ENCODE peak calls at places on chromosomes 1 and 21, in seven cellular contexts. Q is OCI-LY7, C is endodermal cell, T is BE2C, A is AG04450, I is NB4, G is HFF-Myc. O is an unnamed sample.

GRCh38 chr1:49293016-49293415 is 516.3 kb upstream of the BEND5 start:
- DNase-seq in G (no peak), T (no peak), A (no peak), I (no peak), C (no peak), Q (no peak), O (no peak)

GRCh38 chr1:199855580-199855979 is 171.9 kb upstream of the NR5A2 start:
- DNase-seq in I (peak), C (no peak), T (no peak), Q (no peak), A (peak), G (no peak), O (peak)

GRCh38 chr1:51973587-51974474 is 16.7 kb downstream of the RAB3B start:
- DNase-seq in A (no peak), T (no peak), I (no peak), C (no peak), Q (no peak), G (no peak), O (no peak)

GRCh38 chr1:235054466-235054865 is 74.2 kb downstream of the TOMM20 start:
- DNase-seq in A (no peak), I (no peak), C (no peak), T (no peak), Q (no peak), G (no peak), O (no peak)

GRCh38 chr1:211738709-211739301 is 63.4 kb upstream of the NEK2 start:
- DNase-seq in A (no peak), I (peak), Q (peak), T (no peak), C (peak), G (no peak), O (no peak)

GRCh38 chr1:205575294-205575885 is 56.4 kb downstream of the ELK4 start:
- DNase-seq in A (no peak), T (no peak), Q (no peak), C (no peak), G (no peak), I (no peak), O (no peak)

GRCh38 chr1:204627436-204627835 is 58.1 kb downstream of the LRRN2 start:
- DNase-seq in Q (no peak), I (no peak), A (no peak), G (no peak), C (no peak), T (no peak), O (no peak)

GRCh38 chr1:42742141-42742540 is 2.1 kb upstream of the CLDN19 start:
- DNase-seq in I (no peak), T (no peak), G (no peak), C (no peak), Q (no peak), A (no peak), O (no peak)

GRCh38 chr1:152968248-152968647 is 2.2 kb upstream of the SPRR4 start:
- DNase-seq in T (no peak), I (no peak), G (no peak), C (no peak), Q (no peak), A (no peak), O (no peak)

GRCh38 chr1:173570370-173571030 is 32.4 kb downstream of the SLC9C2 start:
- DNase-seq in Q (no peak), A (no peak), C (no peak), T (no peak), G (no peak), I (no peak), O (no peak)

GRCh38 chr1:236685917-236686814 is at the start of gene ACTN2:
- DNase-seq in Q (no peak), C (peak), G (no peak), A (no peak), T (peak), I (peak), O (peak)

GRCh38 chr1:54658164-54658913 is 16.8 kb downstream of the MROH7 start:
- DNase-seq in Q (no peak), T (no peak), G (no peak), I (no peak), A (no peak), C (no peak), O (no peak)

GRCh38 chr1:37656881-37657280 is 22.2 kb upstream of the RSPO1 start:
- DNase-seq in C (no peak), G (no peak), T (no peak), A (no peak), I (peak), Q (no peak), O (no peak)

GRCh38 chr1:221509575-221510360 is 232.1 kb downstream of the DUSP10 start:
- DNase-seq in Q (no peak), I (no peak), T (no peak), G (no peak), A (no peak), C (no peak), O (peak)

GRCh38 chr1:93938461-93939145 is 29.4 kb upstream of the GCLM start:
- DNase-seq in T (no peak), Q (peak), I (no peak), G (no peak), A (no peak), C (no peak), O (peak)

GRCh38 chr1:234721476-234722266 is 111.7 kb upstream of the IRF2BP2 start:
- DNase-seq in G (peak), I (peak), T (no peak), C (no peak), A (peak), Q (no peak), O (peak)

GRCh38 chr1:150560011-150560438 is 10.8 kb downstream of the ADAMTSL4 start:
- DNase-seq in T (peak), G (no peak), C (peak), Q (peak), A (no peak), I (peak), O (peak)

GRCh38 chr21:23401278-23401677 is 2206.0 kb downstream of the MRPL39 start:
- DNase-seq in C (no peak), Q (no peak), A (no peak), T (peak), I (peak), G (no peak), O (peak)

GRCh38 chr1:199404191-199404590 is 623.3 kb upstream of the NR5A2 start:
- DNase-seq in I (no peak), C (no peak), A (peak), Q (no peak), G (peak), T (no peak), O (no peak)

GRCh38 chr1:183881387-183882084 is 76.6 kb downstream of the RGL1 start:
- DNase-seq in G (no peak), I (no peak), A (peak), C (peak), Q (no peak), T (peak), O (peak)

GRCh38 chr1:227729881-227730629 is 5.0 kb downstream of the JMJD4 start:
- DNase-seq in G (peak), I (peak), A (peak), C (peak), T (peak), Q (peak), O (peak)

GRCh38 chr1:86507935-86508582 is 38.8 kb upstream of the CLCA4 start:
- DNase-seq in C (peak), G (no peak), Q (peak), I (peak), A (peak), T (no peak), O (peak)

GRCh38 chr1:224219011-224219611 is 36.1 kb downstream of the DEGS1 start:
- DNase-seq in G (no peak), A (no peak), I (no peak), C (no peak), T (no peak), Q (no peak), O (no peak)

GRCh38 chr1:199931666-199932377 is 95.7 kb upstream of the NR5A2 start:
- DNase-seq in T (no peak), Q (peak), A (no peak), C (no peak), G (no peak), I (peak), O (no peak)

GRCh38 chr1:12165342-12165741 is 1.4 kb upstream of the TNFRSF1B start:
- DNase-seq in Q (no peak), C (no peak), A (no peak), G (no peak), T (no peak), I (no peak), O (no peak)

GRCh38 chr1:110211503-110212164 is 1.5 kb downstream of the KCNC4 start:
- DNase-seq in C (no peak), Q (no peak), A (no peak), T (no peak), G (no peak), I (no peak), O (no peak)

GRCh38 chr21:43374228-43374885 is 52.6 kb downstream of the SIK1 start:
- DNase-seq in Q (no peak), A (no peak), C (no peak), G (no peak), T (no peak), I (no peak), O (no peak)

GRCh38 chr1:234853906-234854647 is 244.1 kb upstream of the IRF2BP2 start:
- DNase-seq in G (no peak), C (peak), T (no peak), Q (no peak), A (no peak), I (peak), O (no peak)

GRCh38 chr1:149845416-149845815 is 54.0 kb upstream of the BOLA1 start:
- DNase-seq in G (no peak), C (peak), T (peak), I (peak), Q (peak), A (no peak), O (no peak)

GRCh38 chr1:40040511-40041465 is at the start of gene CAP1:
- DNase-seq in A (peak), T (peak), I (peak), G (peak), Q (peak), C (peak), O (peak)
- H3K4me3 ChIP-seq in A (peak), T (peak), I (peak), G (peak), Q (peak), C (peak), O (peak)

GRCh38 chr1:115764541-115764940 is 4.0 kb downstream of the CASQ2 start:
- DNase-seq in I (peak), Q (no peak), G (peak), A (no peak), C (peak), T (peak), O (peak)
- TF ChIP-seq CTCF in I (peak), Q (no peak), G (peak), A (peak), C (peak), T (peak), O (peak)

GRCh38 chr21:37914211-37914900 is 1.9 kb downstream of the KCNJ6 start:
- DNase-seq in A (no peak), I (peak), G (no peak), C (peak), T (no peak), Q (no peak), O (peak)
- H3K4me3 ChIP-seq in A (no peak), I (no peak), G (no peak), C (no peak), T (no peak), Q (no peak), O (no peak)

GRCh38 chr1:154742586-154742985 is 127.5 kb downstream of the KCNN3 start:
- DNase-seq in I (no peak), Q (no peak), G (no peak), T (no peak), C (peak), A (no peak), O (no peak)

GRCh38 chr1:154739654-154740053 is 130.4 kb downstream of the KCNN3 start:
- DNase-seq in A (no peak), G (no peak), T (no peak), C (no peak), Q (no peak), I (no peak), O (no peak)

GRCh38 chr1:154741327-154741726 is 128.8 kb downstream of the KCNN3 start:
- DNase-seq in A (no peak), Q (no peak), G (no peak), T (no peak), I (no peak), C (no peak), O (peak)

GRCh38 chr1:154743536-154744036 is 126.5 kb downstream of the KCNN3 start:
- DNase-seq in I (no peak), A (no peak), G (no peak), C (peak), T (no peak), Q (no peak), O (no peak)

GRCh38 chr1:154741747-154742495 is 128.2 kb downstream of the KCNN3 start:
- DNase-seq in T (no peak), A (no peak), C (peak), I (no peak), Q (no peak), G (no peak), O (peak)
- TF ChIP-seq CTCF in T (peak), A (no peak), C (peak), I (no peak), Q (no peak), G (no peak), O (peak)

GRCh38 chr1:201015551-201016091 is 7.9 kb downstream of the KIF21B start:
- DNase-seq in A (no peak), I (peak), G (no peak), T (no peak), Q (peak), C (peak), O (no peak)
- H3K4me3 ChIP-seq in A (no peak), I (no peak), G (no peak), T (no peak), Q (no peak), C (no peak), O (no peak)

O was measured in fibroblast of pulmonary artery.